ENCODE peak calls at places on chromosomes 1 and 21, in ten cellular contexts. E is tibial nerve, C is A549, B is upper lobe of left lung, R is stomach, P is SK-N-SH, S is HepG2, T is ovary, I is H1, F is esophagus muscularis mucosa. G is an unnamed sample.

GRCh38 chr21:34980423-34981115 is 68.5 kb downstream of the RUNX1 start:
- DNase-seq in E (no peak), C (no peak), B (no peak), R (no peak), P (no peak), S (no peak), T (no peak), I (no peak), F (no peak), G (no peak)

GRCh38 chr1:94146273-94146672 is 25.3 kb upstream of the ABCA4 start:
- DNase-seq in E (no peak), C (no peak), B (no peak), R (no peak), P (no peak), S (no peak), T (no peak), I (no peak), F (no peak), G (no peak)

GRCh38 chr1:157597959-157598667 is at the start of gene FCRL4:
- DNase-seq in E (no peak), C (no peak), B (no peak), R (no peak), P (no peak), S (no peak), T (no peak), I (no peak), F (no peak), G (no peak)

GRCh38 chr1:39776400-39776713 is 5.2 kb upstream of the OXCT2 start:
- DNase-seq in E (no peak), C (no peak), B (peak; percentile 64), R (no peak), P (no peak), S (no peak), T (no peak), I (no peak), F (no peak), G (no peak)

GRCh38 chr1:33244143-33244808 is 12.0 kb upstream of the ZNF362 start:
- DNase-seq in E (no peak), C (no peak), B (no peak), R (no peak), P (no peak), S (peak; percentile 80), T (no peak), I (no peak), F (no peak), G (no peak)

GRCh38 chr1:226072347-226072746 is 9.8 kb downstream of the H3-3A start:
- DNase-seq in E (no peak), C (no peak), B (no peak), R (no peak), P (no peak), S (no peak), T (no peak), I (no peak), F (no peak), G (no peak)

GRCh38 chr1:35857830-35858229 is 25.2 kb upstream of the AGO1 start:
- DNase-seq in E (no peak), C (no peak), B (no peak), R (no peak), P (no peak), S (no peak), T (no peak), I (no peak), F (no peak), G (no peak)

GRCh38 chr21:30349572-30349971 is 1.2 kb upstream of the KRTAP23-1 start:
- DNase-seq in E (no peak), C (no peak), B (no peak), R (no peak), P (no peak), S (no peak), T (no peak), I (no peak), F (no peak), G (no peak)

GRCh38 chr1:64133036-64133435 is 70.4 kb upstream of the UBE2U start:
- DNase-seq in E (no peak), C (peak; percentile 25), B (no peak), R (no peak), P (no peak), S (no peak), T (no peak), I (no peak), F (no peak), G (no peak)

GRCh38 chr1:111364690-111365089 is 62.8 kb downstream of the OVGP1 start:
- DNase-seq in E (no peak), C (no peak), B (no peak), R (no peak), P (no peak), S (peak; percentile 8), T (no peak), I (no peak), F (no peak), G (no peak)

GRCh38 chr1:2230781-2231666 is 2.9 kb downstream of the SKI start:
- DNase-seq in E (no peak), C (no peak), B (peak; percentile 83), R (no peak), P (peak; percentile 53), S (no peak), T (peak; percentile 63), I (peak; percentile 53), F (no peak), G (no peak)

GRCh38 chr1:111164151-111164550 is 24.1 kb downstream of the CEPT1 start:
- DNase-seq in E (no peak), C (no peak), B (no peak), R (no peak), P (no peak), S (no peak), T (no peak), I (no peak), F (no peak), G (no peak)

GRCh38 chr1:161706483-161707347 is at the start of gene FCRLA:
- DNase-seq in E (no peak), C (no peak), B (no peak), R (no peak), P (no peak), S (no peak), T (no peak), I (no peak), F (no peak), G (no peak)

GRCh38 chr1:74908797-74909196 is 175.8 kb downstream of the TYW3 start:
- DNase-seq in E (no peak), C (no peak), B (no peak), R (no peak), P (no peak), S (no peak), T (no peak), I (no peak), F (no peak), G (no peak)

GRCh38 chr1:21937372-21938121 is 437 bp upstream of the HSPG2 start:
- DNase-seq in E (peak; percentile 78), C (no peak), B (peak; percentile 97), R (peak; percentile 85), P (peak; percentile 99), S (peak; percentile 72), T (peak; percentile 93), I (peak; percentile 88), F (no peak), G (peak; percentile 94)

GRCh38 chr1:19032701-19033515 is 76.4 kb upstream of the IFFO2 start:
- DNase-seq in E (no peak), C (no peak), B (no peak), R (no peak), P (no peak), S (no peak), T (no peak), I (no peak), F (no peak), G (no peak)

GRCh38 chr1:9850442-9851162 is 26.8 kb upstream of the CLSTN1 start:
- DNase-seq in E (no peak), C (no peak), B (peak; percentile 59), R (no peak), P (no peak), S (no peak), T (no peak), I (peak; percentile 64), F (no peak), G (no peak)

GRCh38 chr1:8625981-8626898 is 191.2 kb downstream of the RERE start:
- DNase-seq in E (no peak), C (no peak), B (no peak), R (no peak), P (no peak), S (peak; percentile 78), T (no peak), I (no peak), F (no peak), G (no peak)

GRCh38 chr1:234779160-234779538 is 169.2 kb upstream of the IRF2BP2 start:
- DNase-seq in E (no peak), C (no peak), B (no peak), R (no peak), P (no peak), S (no peak), T (no peak), I (peak; percentile 55), F (no peak), G (no peak)

GRCh38 chr1:216330262-216330661 is 93.0 kb downstream of the USH2A start:
- DNase-seq in E (no peak), C (no peak), B (no peak), R (no peak), P (no peak), S (no peak), T (no peak), I (no peak), F (no peak), G (no peak)
- TF ChIP-seq EP300 in E (no peak), C (no peak), B (no peak), R (no peak), P (peak; percentile 31), S (no peak), T (no peak), I (no peak), F (no peak), G (no peak)

DNA sequence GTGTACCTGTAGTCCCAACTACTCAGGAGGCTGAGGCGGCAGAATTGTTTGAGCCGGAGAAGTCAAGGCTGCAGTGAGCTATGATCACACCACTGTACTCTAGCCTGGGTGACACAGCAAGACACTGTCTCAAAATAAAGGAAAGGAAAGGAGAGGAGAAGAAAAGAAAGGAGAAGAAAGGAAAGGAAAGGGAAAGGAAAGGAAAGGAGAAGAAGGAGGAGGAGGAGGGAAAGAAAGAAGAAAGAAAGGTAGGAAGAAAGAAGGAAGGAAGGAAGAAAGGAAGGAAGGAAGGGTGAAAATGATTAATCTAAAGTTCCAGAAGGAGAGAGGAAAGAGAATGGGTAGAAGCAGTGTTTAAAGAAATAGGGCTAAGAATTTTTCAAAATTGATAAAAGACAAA is 12.2 kb downstream of the SPOCD1 start:
- DNase-seq in E (no peak), C (no peak), B (no peak), R (no peak), P (no peak), S (no peak), T (no peak), I (no peak), F (no peak), G (no peak)
- TF ChIP-seq EP300 in E (no peak), C (no peak), B (no peak), R (no peak), P (no peak), S (no peak), T (no peak), I (no peak), F (no peak), G (no peak)

GRCh38 chr1:181858135-181858534 is 203.4 kb downstream of the ZNF648 start:
- DNase-seq in E (no peak), C (no peak), B (no peak), R (no peak), P (no peak), S (no peak), T (no peak), I (no peak), F (no peak), G (no peak)
- TF ChIP-seq EP300 in E (no peak), C (no peak), B (no peak), R (no peak), P (no peak), S (no peak), T (no peak), I (no peak), F (no peak), G (no peak)

GRCh38 chr1:77652970-77653516 is 29.4 kb downstream of the ZZZ3 start:
- DNase-seq in E (no peak), C (no peak), B (no peak), R (no peak), P (no peak), S (no peak), T (no peak), I (no peak), F (no peak), G (no peak)
- TF ChIP-seq EP300 in E (no peak), C (no peak), B (no peak), R (no peak), P (no peak), S (no peak), T (no peak), I (no peak), F (no peak), G (no peak)